ENCODE peak calls at places on chromosomes 5 and 9, in eight cellular contexts. M is endothelial cell of umbilical vein, G is HCT116, X is A549, A is H1, V is K562, R is HepG2, E is GM12878. C is an unnamed sample.

GRCh38 chr5:25362799-25363198 is 718.0 kb upstream of the CDH10 start:
- DNase-seq in M (no peak), G (no peak), A (no peak), R (no peak), E (no peak), X (peak), V (no peak), C (no peak)

GRCh38 chr5:10467281-10468198 is 25.9 kb downstream of the ROPN1L start:
- DNase-seq in G (no peak), A (no peak), E (no peak), M (peak), X (no peak), V (no peak), R (no peak), C (no peak)

GRCh38 chr9:976805-977360 is 428 bp downstream of the DMRT3 start:
- DNase-seq in A (peak), E (no peak), V (no peak), M (no peak), X (peak), G (no peak), R (no peak), C (no peak)

GRCh38 chr5:139816566-139816965 is 21.0 kb downstream of the PSD2 start:
- DNase-seq in E (no peak), X (no peak), M (no peak), V (no peak), R (no peak), A (no peak), G (no peak), C (no peak)

GRCh38 chr9:19994296-19994695 is 205.5 kb upstream of the SLC24A2 start:
- DNase-seq in X (no peak), R (no peak), V (no peak), G (no peak), M (no peak), E (no peak), A (no peak), C (no peak)

GRCh38 chr5:31496301-31496700 is 35.6 kb downstream of the DROSHA start:
- DNase-seq in E (no peak), R (no peak), X (no peak), G (no peak), A (no peak), M (no peak), V (no peak), C (no peak)

GRCh38 chr5:94540856-94541494 is 77.4 kb downstream of the KIAA0825 start:
- DNase-seq in X (no peak), E (no peak), V (no peak), A (no peak), G (no peak), R (no peak), M (no peak), C (peak)

GRCh38 chr5:61280766-61281427 is 51.2 kb upstream of the ZSWIM6 start:
- DNase-seq in R (no peak), X (no peak), E (no peak), G (no peak), A (no peak), M (peak), V (no peak), C (no peak)

GRCh38 chr5:91032125-91032524 is 351.0 kb downstream of the ARRDC3 start:
- DNase-seq in M (no peak), X (no peak), V (no peak), E (no peak), A (no peak), G (no peak), R (no peak), C (no peak)

GRCh38 chr9:137087409-137087925 is 682 bp downstream of the MAN1B1 start:
- DNase-seq in R (no peak), X (no peak), A (no peak), G (no peak), E (no peak), V (peak), M (no peak), C (peak)

GRCh38 chr9:137089232-137089947 is 2.6 kb downstream of the MAN1B1 start:
- DNase-seq in A (no peak), E (no peak), G (no peak), M (no peak), V (no peak), R (no peak), X (no peak), C (no peak)

GRCh38 chr9:137086531-137087408 is at the start of gene MAN1B1:
- DNase-seq in V (peak), X (peak), E (peak), M (peak), A (peak), R (peak), G (peak), C (peak)

GRCh38 chr9:137085918-137086530 is 761 bp upstream of the MAN1B1 start:
- DNase-seq in E (no peak), V (no peak), R (no peak), M (peak), G (no peak), A (no peak), X (peak), C (no peak)

DNA sequence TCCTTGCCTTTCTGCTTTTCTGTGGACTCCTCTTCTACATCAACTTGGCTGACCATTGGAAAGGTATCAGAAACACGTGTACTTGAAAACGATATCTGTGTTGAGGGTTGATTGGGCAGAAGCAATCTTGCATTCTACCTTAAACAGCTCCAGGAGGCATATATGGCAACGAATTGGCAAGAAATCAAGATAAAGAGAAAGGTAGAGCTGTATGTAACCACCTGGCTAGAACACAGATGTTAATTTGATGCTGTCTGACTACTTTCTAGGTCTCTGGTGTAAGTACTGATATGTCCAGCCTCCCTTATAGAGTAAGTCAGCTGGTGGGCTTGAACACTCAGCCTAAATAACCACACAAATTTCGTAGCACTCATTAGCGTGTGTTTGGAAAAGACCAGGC is 1.3 kb downstream of the MAN1B1 start:
- DNase-seq in V (no peak), R (no peak), M (no peak), G (no peak), E (no peak), A (no peak), X (no peak), C (no peak)
- H3K4me3 ChIP-seq in V (peak), R (no peak), M (no peak), G (peak), E (peak), A (no peak), X (no peak), C (peak)

DNA sequence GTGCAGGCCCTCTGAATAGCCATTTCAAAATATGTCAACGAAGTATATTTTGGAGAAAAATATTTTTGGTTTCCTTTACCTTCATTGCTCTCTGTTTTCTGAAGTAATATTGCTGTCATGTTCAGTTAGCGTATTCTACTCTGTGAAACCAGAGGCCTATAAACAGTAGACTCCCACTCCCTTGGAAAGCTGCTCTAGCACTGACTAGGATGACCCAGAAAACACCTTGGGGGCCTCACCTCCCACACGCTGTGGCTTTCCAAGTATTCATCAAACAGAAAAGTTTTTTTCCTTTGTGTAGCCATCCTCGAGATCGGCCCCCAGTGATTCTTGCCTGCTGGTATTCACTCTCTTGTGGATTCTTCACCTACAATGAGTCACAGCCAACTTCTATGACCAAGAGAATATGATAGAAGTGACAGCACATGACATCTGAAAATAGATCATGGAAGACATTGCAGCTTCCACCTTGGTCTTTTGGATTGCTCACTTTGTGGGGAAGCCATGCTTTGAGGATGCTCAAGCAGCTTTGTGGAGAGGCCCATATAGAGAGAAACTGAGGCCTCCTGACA is 28.9 kb upstream of the CTXN3 start:
- DNase-seq in V (no peak), A (peak), E (no peak), M (no peak), X (no peak), G (no peak), R (no peak), C (no peak)
- TF ChIP-seq MAX in V (no peak), A (no peak), E (no peak), M (no peak), X (no peak), G (no peak), R (no peak), C (no peak)

GRCh38 chr5:127934791-127935256 is 148.7 kb upstream of the SLC12A2 start:
- DNase-seq in M (peak), X (peak), A (no peak), E (no peak), V (no peak), G (peak), R (peak), C (peak)
- TF ChIP-seq CTCF in M (no peak), X (peak), A (peak), E (no peak), V (no peak), G (peak), R (peak), C (no peak)

DNA sequence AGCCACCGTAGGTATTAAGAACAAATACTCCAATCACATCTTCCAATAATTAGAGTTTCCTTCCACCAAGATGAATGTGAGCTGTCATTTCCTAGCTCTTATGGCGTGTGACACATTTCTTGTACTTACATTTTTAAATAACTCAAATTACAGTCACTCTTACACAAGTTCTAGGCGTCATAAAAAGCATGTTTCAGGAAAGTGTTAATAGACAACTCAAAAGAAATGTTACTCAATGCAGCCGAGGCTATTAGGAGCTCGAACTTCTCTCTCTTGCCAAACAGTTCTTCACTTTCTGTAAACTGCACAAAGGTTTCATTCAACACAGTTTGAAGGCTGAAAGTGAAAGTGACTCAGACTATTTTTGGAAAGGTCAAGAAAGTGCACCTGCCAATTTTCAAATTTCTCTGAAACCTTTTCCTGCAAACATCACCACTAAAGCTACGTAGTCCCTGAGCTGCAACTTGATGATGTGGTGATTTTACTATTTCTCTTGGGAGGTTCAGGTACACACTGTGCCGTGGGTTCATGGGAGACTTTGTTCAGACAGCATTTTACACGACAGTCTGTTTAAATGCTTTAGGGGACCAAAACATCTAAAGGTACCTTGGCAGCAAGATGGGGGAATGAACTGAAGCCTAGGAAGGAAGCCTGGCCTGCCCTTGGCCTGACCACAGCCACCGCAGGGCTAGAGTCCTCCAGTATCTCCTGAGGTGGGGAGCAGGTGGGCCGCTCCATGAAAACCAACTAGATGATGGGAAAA is 153.6 kb downstream of the AUH start:
- DNase-seq in E (peak), A (no peak), M (peak), V (no peak), X (no peak), R (peak), G (no peak), C (peak)
- H3K4me3 ChIP-seq in E (peak), A (no peak), M (no peak), V (no peak), X (no peak), R (peak), G (no peak), C (peak)

DNA sequence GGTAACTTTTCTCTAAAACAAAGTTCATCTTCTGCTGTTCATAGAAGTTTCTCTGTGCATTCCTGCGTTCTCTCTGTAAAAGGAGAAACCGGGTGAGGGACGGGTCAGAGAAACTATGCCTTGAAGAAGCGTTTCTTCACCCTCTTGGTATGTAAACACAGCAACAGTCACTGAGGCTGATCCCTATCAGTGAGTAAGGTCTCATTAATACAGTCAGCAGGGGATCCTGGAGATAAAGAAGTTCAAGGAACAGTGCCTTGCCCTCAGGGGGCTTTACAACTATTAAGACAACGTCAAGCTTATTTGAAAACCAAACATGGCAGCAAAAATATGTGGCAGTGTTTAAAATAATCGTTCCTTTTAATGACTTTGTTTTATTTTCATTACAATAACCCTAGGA is 202.9 kb upstream of the IL12B start:
- DNase-seq in G (no peak), A (no peak), M (no peak), E (no peak), V (no peak), R (no peak), X (peak), C (no peak)
- TF ChIP-seq MAX in G (no peak), A (no peak), M (no peak), E (no peak), V (no peak), R (no peak), X (no peak), C (no peak)

GRCh38 chr5:157575096-157575872 is at the start of gene ADAM19:
- DNase-seq in X (peak), E (no peak), A (peak), V (peak), M (peak), G (no peak), R (no peak), C (no peak)
- TF ChIP-seq CTCF in X (peak), E (no peak), A (no peak), V (no peak), M (no peak), G (no peak), R (no peak), C (no peak)

DNA sequence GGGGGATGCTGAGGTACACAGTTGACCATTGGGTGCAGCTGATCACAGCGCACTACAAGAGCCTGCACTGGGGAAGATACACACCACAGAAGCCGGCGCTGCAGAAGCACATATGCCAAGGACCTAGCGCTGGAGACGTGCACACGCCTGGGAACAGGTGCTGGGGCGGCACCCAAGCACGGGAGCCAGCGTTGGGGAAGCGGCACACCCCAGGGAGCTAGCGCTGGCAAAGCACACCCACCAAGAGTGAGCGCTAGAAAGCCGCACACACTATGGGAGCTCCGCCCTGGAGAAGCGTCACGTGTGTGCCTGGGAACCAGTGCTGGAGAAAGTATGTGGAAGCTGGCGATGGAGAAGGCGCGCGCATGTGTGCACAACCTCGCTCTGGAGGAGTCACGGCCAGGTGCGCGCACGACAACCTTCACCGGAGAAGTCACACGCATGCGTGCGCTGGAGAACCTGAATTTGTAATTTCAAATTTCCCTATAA is 4.5 kb downstream of the FANCC start:
- DNase-seq in M (peak), G (peak), R (peak), A (no peak), E (no peak), X (peak), V (no peak), C (peak)
- H3K4me3 ChIP-seq in M (no peak), G (peak), R (peak), A (peak), E (peak), X (peak), V (no peak), C (no peak)

DNA sequence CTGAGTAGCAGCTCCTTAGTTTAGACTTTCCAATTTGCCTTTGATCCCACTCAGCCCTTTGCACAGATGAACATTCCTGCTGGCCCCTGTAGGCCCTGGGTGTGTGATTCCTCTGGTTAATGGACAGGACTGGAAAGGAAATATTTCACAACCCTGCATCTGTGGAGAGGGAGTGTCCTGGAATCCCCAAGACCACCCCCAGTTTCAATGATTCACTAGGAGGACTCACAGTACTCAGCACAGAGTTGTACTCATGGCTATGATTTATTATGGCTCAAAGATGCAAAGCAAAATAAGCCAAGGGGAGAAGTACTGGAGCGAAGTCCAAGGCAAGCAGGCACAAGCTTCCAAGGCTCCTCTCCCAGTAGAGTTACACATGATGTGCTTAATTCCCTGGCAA is 42.4 kb upstream of the TJP2 start:
- DNase-seq in G (no peak), X (peak), V (no peak), R (peak), E (no peak), M (peak), A (no peak), C (no peak)
- TF ChIP-seq MAX in G (no peak), X (no peak), V (no peak), R (peak), E (no peak), M (no peak), A (no peak), C (no peak)

GRCh38 chr5:160800375-160800774 is 51.6 kb downstream of the ATP10B start:
- DNase-seq in R (no peak), V (no peak), A (no peak), G (no peak), X (no peak), M (no peak), E (no peak), C (no peak)

GRCh38 chr5:160799160-160799559 is 52.9 kb downstream of the ATP10B start:
- DNase-seq in E (peak), M (no peak), V (no peak), R (no peak), X (no peak), A (no peak), G (no peak), C (peak)

GRCh38 chr5:160797020-160797419 is 55.0 kb downstream of the ATP10B start:
- DNase-seq in G (no peak), E (no peak), V (no peak), X (no peak), M (no peak), A (no peak), R (no peak), C (no peak)

GRCh38 chr5:160805376-160805775 is 46.6 kb downstream of the ATP10B start:
- DNase-seq in X (no peak), R (no peak), V (no peak), E (no peak), M (no peak), A (no peak), G (no peak), C (no peak)

GRCh38 chr5:160802567-160802966 is 49.4 kb downstream of the ATP10B start:
- DNase-seq in E (no peak), V (no peak), M (no peak), X (no peak), G (no peak), R (no peak), A (no peak), C (peak)
- TF ChIP-seq CTCF in E (peak), V (no peak), M (no peak), X (no peak), G (no peak), R (peak), A (no peak), C (no peak)

DNA sequence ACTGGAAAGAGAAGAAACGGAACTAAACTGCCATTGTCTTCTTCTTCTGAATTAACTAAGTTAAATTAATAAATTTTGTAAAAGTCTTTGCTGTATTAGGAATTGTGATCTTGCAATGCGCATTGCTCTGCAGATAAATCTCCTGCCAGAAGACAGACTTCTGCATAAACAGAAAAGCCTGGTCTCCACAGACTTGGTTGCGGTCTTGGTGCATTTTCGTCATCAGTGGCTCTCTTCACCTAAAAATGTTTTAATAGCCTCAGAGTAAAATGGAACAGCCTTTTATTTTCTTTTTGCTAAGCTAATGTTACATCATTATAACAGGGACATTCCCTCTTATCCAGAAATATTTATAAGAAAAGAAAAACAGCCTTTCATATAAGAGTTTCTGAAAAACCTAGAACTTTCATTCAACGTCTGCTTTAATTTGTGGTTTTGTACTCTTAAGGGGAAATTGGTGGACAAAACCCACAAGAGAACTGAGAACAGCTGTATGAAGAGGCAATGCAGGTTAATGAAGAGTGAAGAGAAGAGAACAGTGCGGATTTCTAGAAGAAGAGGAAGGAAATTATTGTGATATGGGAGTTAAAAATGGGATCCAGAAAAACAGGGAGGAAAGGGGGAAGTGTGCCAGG is 10.1 kb downstream of the IFNA5 start:
- DNase-seq in A (no peak), R (no peak), X (no peak), G (no peak), M (no peak), E (peak), V (no peak), C (peak)
- H3K4me3 ChIP-seq in A (no peak), R (no peak), X (no peak), G (no peak), M (no peak), E (no peak), V (no peak), C (no peak)